ENCODE peak calls at places on chromosome 10, in six cellular contexts. One of them, this sample, is unnamed.

GRCh38 chr10:112778579-112778978 is 171.5 kb upstream of the TCF7L2 start:
- DNase-seq in astrocyte: peak; percentile 62
- DNase-seq in stomach: no peak
- DNase-seq in stimulated activated CD4-positive, alpha-beta T cell treated with anti-CD3 and anti-CD28 coated beads, Interleukin-2, amount 100 ng/mL, for 48 hours: no peak
- DNase-seq in Right ventricle myocardium inferior: no peak
- DNase-seq in iPS-NIHi11: no peak
- DNase-seq in this sample: no peak

GRCh38 chr10:76202777-76203176 is 771.4 kb downstream of the LRMDA start:
- DNase-seq in stomach: no peak
- DNase-seq in stimulated activated CD4-positive, alpha-beta T cell treated with anti-CD3 and anti-CD28 coated beads, Interleukin-2, amount 100 ng/mL, for 48 hours: no peak
- DNase-seq in Right ventricle myocardium inferior: no peak
- DNase-seq in iPS-NIHi11: no peak
- DNase-seq in astrocyte: peak; percentile 74
- DNase-seq in this sample: no peak

GRCh38 chr10:51718804-51719291 is 19.5 kb upstream of the CSTF2T start:
- DNase-seq in iPS-NIHi11: no peak
- DNase-seq in astrocyte: peak; percentile 47
- DNase-seq in stimulated activated CD4-positive, alpha-beta T cell treated with anti-CD3 and anti-CD28 coated beads, Interleukin-2, amount 100 ng/mL, for 48 hours: no peak
- DNase-seq in stomach: no peak
- DNase-seq in Right ventricle myocardium inferior: no peak
- DNase-seq in this sample: no peak

GRCh38 chr10:51397695-51398094 is 301.7 kb downstream of the CSTF2T start:
- DNase-seq in Right ventricle myocardium inferior: no peak
- DNase-seq in stomach: peak; percentile 89
- DNase-seq in astrocyte: peak; percentile 77
- DNase-seq in stimulated activated CD4-positive, alpha-beta T cell treated with anti-CD3 and anti-CD28 coated beads, Interleukin-2, amount 100 ng/mL, for 48 hours: no peak
- DNase-seq in iPS-NIHi11: no peak
- DNase-seq in this sample: peak; percentile 78

GRCh38 chr10:124906551-124907001 is 35.3 kb upstream of the ZRANB1 start:
- DNase-seq in stimulated activated CD4-positive, alpha-beta T cell treated with anti-CD3 and anti-CD28 coated beads, Interleukin-2, amount 100 ng/mL, for 48 hours: no peak
- DNase-seq in stomach: no peak
- DNase-seq in iPS-NIHi11: no peak
- DNase-seq in astrocyte: peak; percentile 92
- DNase-seq in Right ventricle myocardium inferior: no peak
- DNase-seq in this sample: no peak

GRCh38 chr10:6089334-6090219 is 743 bp downstream of the RBM17 start:
- DNase-seq in iPS-NIHi11: no peak
- DNase-seq in stomach: no peak
- DNase-seq in stimulated activated CD4-positive, alpha-beta T cell treated with anti-CD3 and anti-CD28 coated beads, Interleukin-2, amount 100 ng/mL, for 48 hours: no peak
- DNase-seq in Right ventricle myocardium inferior: peak; percentile 55
- DNase-seq in astrocyte: peak; percentile 42
- DNase-seq in this sample: peak; percentile 25

GRCh38 chr10:103645141-103646054 is 151.9 kb downstream of the NEURL1 start:
- DNase-seq in iPS-NIHi11: no peak
- DNase-seq in astrocyte: peak; percentile 94
- DNase-seq in stimulated activated CD4-positive, alpha-beta T cell treated with anti-CD3 and anti-CD28 coated beads, Interleukin-2, amount 100 ng/mL, for 48 hours: no peak
- DNase-seq in stomach: peak; percentile 43
- DNase-seq in Right ventricle myocardium inferior: peak; percentile 84
- DNase-seq in this sample: peak; percentile 59

GRCh38 chr10:79380125-79380917 is 33.1 kb downstream of the PPIF start:
- DNase-seq in astrocyte: no peak
- DNase-seq in Right ventricle myocardium inferior: peak; percentile 69
- DNase-seq in stomach: peak; percentile 55
- DNase-seq in iPS-NIHi11: no peak
- DNase-seq in stimulated activated CD4-positive, alpha-beta T cell treated with anti-CD3 and anti-CD28 coated beads, Interleukin-2, amount 100 ng/mL, for 48 hours: no peak
- DNase-seq in this sample: peak; percentile 40

GRCh38 chr10:121976607-121977006 is 1.6 kb upstream of the NSMCE4A start:
- DNase-seq in stimulated activated CD4-positive, alpha-beta T cell treated with anti-CD3 and anti-CD28 coated beads, Interleukin-2, amount 100 ng/mL, for 48 hours: no peak
- DNase-seq in astrocyte: no peak
- DNase-seq in Right ventricle myocardium inferior: no peak
- DNase-seq in stomach: no peak
- DNase-seq in iPS-NIHi11: no peak
- DNase-seq in this sample: no peak

GRCh38 chr10:120953897-120954296 is 102.7 kb downstream of the WDR11 start:
- DNase-seq in Right ventricle myocardium inferior: no peak
- DNase-seq in iPS-NIHi11: no peak
- DNase-seq in stomach: no peak
- DNase-seq in astrocyte: no peak
- DNase-seq in stimulated activated CD4-positive, alpha-beta T cell treated with anti-CD3 and anti-CD28 coated beads, Interleukin-2, amount 100 ng/mL, for 48 hours: no peak
- DNase-seq in this sample: no peak

GRCh38 chr10:78757542-78757941 is 311.2 kb upstream of the ZMIZ1 start:
- DNase-seq in stimulated activated CD4-positive, alpha-beta T cell treated with anti-CD3 and anti-CD28 coated beads, Interleukin-2, amount 100 ng/mL, for 48 hours: no peak
- DNase-seq in Right ventricle myocardium inferior: no peak
- DNase-seq in astrocyte: peak; percentile 94
- DNase-seq in stomach: no peak
- DNase-seq in iPS-NIHi11: no peak
- DNase-seq in this sample: no peak

GRCh38 chr10:30330512-30331168 is 18.4 kb downstream of the MTPAP start:
- DNase-seq in stimulated activated CD4-positive, alpha-beta T cell treated with anti-CD3 and anti-CD28 coated beads, Interleukin-2, amount 100 ng/mL, for 48 hours: no peak
- DNase-seq in stomach: no peak
- DNase-seq in Right ventricle myocardium inferior: no peak
- DNase-seq in astrocyte: peak; percentile 12
- DNase-seq in iPS-NIHi11: no peak
- DNase-seq in this sample: no peak

GRCh38 chr10:32244421-32245207 is 102.3 kb downstream of the EPC1 start:
- DNase-seq in stomach: no peak
- DNase-seq in Right ventricle myocardium inferior: no peak
- DNase-seq in iPS-NIHi11: no peak
- DNase-seq in stimulated activated CD4-positive, alpha-beta T cell treated with anti-CD3 and anti-CD28 coated beads, Interleukin-2, amount 100 ng/mL, for 48 hours: no peak
- DNase-seq in astrocyte: no peak
- DNase-seq in this sample: no peak

GRCh38 chr10:89518876-89519842 is 16.2 kb downstream of the SLC16A12 start:
- DNase-seq in astrocyte: no peak
- DNase-seq in Right ventricle myocardium inferior: no peak
- DNase-seq in iPS-NIHi11: no peak
- DNase-seq in stimulated activated CD4-positive, alpha-beta T cell treated with anti-CD3 and anti-CD28 coated beads, Interleukin-2, amount 100 ng/mL, for 48 hours: no peak
- DNase-seq in stomach: no peak
- DNase-seq in this sample: no peak

GRCh38 chr10:30630571-30630970 is 1.0 kb upstream of the LYZL2 start:
- DNase-seq in iPS-NIHi11: no peak
- DNase-seq in stomach: no peak
- DNase-seq in Right ventricle myocardium inferior: no peak
- DNase-seq in astrocyte: no peak
- DNase-seq in stimulated activated CD4-positive, alpha-beta T cell treated with anti-CD3 and anti-CD28 coated beads, Interleukin-2, amount 100 ng/mL, for 48 hours: no peak
- DNase-seq in this sample: no peak

GRCh38 chr10:87761153-87761552 is 56.9 kb downstream of the ATAD1 start:
- DNase-seq in Right ventricle myocardium inferior: no peak
- DNase-seq in astrocyte: no peak
- DNase-seq in stomach: no peak
- DNase-seq in stimulated activated CD4-positive, alpha-beta T cell treated with anti-CD3 and anti-CD28 coated beads, Interleukin-2, amount 100 ng/mL, for 48 hours: no peak
- DNase-seq in iPS-NIHi11: no peak
- DNase-seq in this sample: no peak

GRCh38 chr10:16384064-16384463 is 52.7 kb upstream of the PTER start:
- DNase-seq in Right ventricle myocardium inferior: no peak
- DNase-seq in stimulated activated CD4-positive, alpha-beta T cell treated with anti-CD3 and anti-CD28 coated beads, Interleukin-2, amount 100 ng/mL, for 48 hours: no peak
- DNase-seq in astrocyte: no peak
- DNase-seq in iPS-NIHi11: no peak
- DNase-seq in stomach: no peak
- DNase-seq in this sample: no peak

GRCh38 chr10:129870926-129871660 is 93.0 kb downstream of the EBF3 start:
- DNase-seq in stomach: no peak
- DNase-seq in iPS-NIHi11: no peak
- DNase-seq in Right ventricle myocardium inferior: no peak
- DNase-seq in astrocyte: no peak
- DNase-seq in stimulated activated CD4-positive, alpha-beta T cell treated with anti-CD3 and anti-CD28 coated beads, Interleukin-2, amount 100 ng/mL, for 48 hours: no peak
- DNase-seq in this sample: no peak

This sample was measured in transverse colon.